ENCODE peak calls at places on chromosomes 2 and 18, in nine cellular contexts. One of them, this sample, is unnamed.

GRCh38 chr2:19911799-19912509 is 10.2 kb upstream of the TTC32 start:
- DNase-seq in EL: peak; percentile 98
- DNase-seq in NCI-H774: no peak
- DNase-seq in hypothalamus: no peak
- DNase-seq in fibroblast of lung: peak; percentile 97
- DNase-seq in AG08395: peak; percentile 70
- DNase-seq in activated CD8-positive, alpha-beta memory T cell treated with anti-CD3 and anti-CD28 coated beads, Interleukin-2, amount 50 U/mL, for 4 hours: no peak
- DNase-seq in stimulated activated CD8-positive, alpha-beta memory T cell treated with anti-CD3 and anti-CD28 coated beads, Interleukin-7, amount 100 ng/mL, for 24 hours: no peak
- DNase-seq in amniotic epithelial cell: peak; percentile 38
- DNase-seq in this sample: peak; percentile 66

GRCh38 chr2:183193904-183194303 is 69.7 kb downstream of the NUP35 start:
- DNase-seq in fibroblast of lung: no peak
- DNase-seq in stimulated activated CD8-positive, alpha-beta memory T cell treated with anti-CD3 and anti-CD28 coated beads, Interleukin-7, amount 100 ng/mL, for 24 hours: no peak
- DNase-seq in hypothalamus: no peak
- DNase-seq in activated CD8-positive, alpha-beta memory T cell treated with anti-CD3 and anti-CD28 coated beads, Interleukin-2, amount 50 U/mL, for 4 hours: no peak
- DNase-seq in amniotic epithelial cell: no peak
- DNase-seq in NCI-H774: no peak
- DNase-seq in EL: no peak
- DNase-seq in AG08395: no peak
- DNase-seq in this sample: no peak

GRCh38 chr2:159890945-159891588 is 93.1 kb upstream of the CD302 start:
- DNase-seq in AG08395: no peak
- DNase-seq in fibroblast of lung: no peak
- DNase-seq in amniotic epithelial cell: no peak
- DNase-seq in NCI-H774: no peak
- DNase-seq in EL: no peak
- DNase-seq in stimulated activated CD8-positive, alpha-beta memory T cell treated with anti-CD3 and anti-CD28 coated beads, Interleukin-7, amount 100 ng/mL, for 24 hours: no peak
- DNase-seq in hypothalamus: no peak
- DNase-seq in activated CD8-positive, alpha-beta memory T cell treated with anti-CD3 and anti-CD28 coated beads, Interleukin-2, amount 50 U/mL, for 4 hours: no peak
- DNase-seq in this sample: no peak

GRCh38 chr2:1715184-1716012 is 28.9 kb downstream of the PXDN start:
- DNase-seq in NCI-H774: peak; percentile 94
- DNase-seq in EL: no peak
- DNase-seq in stimulated activated CD8-positive, alpha-beta memory T cell treated with anti-CD3 and anti-CD28 coated beads, Interleukin-7, amount 100 ng/mL, for 24 hours: no peak
- DNase-seq in amniotic epithelial cell: no peak
- DNase-seq in hypothalamus: no peak
- DNase-seq in activated CD8-positive, alpha-beta memory T cell treated with anti-CD3 and anti-CD28 coated beads, Interleukin-2, amount 50 U/mL, for 4 hours: no peak
- DNase-seq in AG08395: peak; percentile 60
- DNase-seq in fibroblast of lung: no peak
- DNase-seq in this sample: peak; percentile 67

GRCh38 chr2:233051241-233052149 is 8.6 kb upstream of the INPP5D start:
- DNase-seq in activated CD8-positive, alpha-beta memory T cell treated with anti-CD3 and anti-CD28 coated beads, Interleukin-2, amount 50 U/mL, for 4 hours: no peak
- DNase-seq in NCI-H774: no peak
- DNase-seq in EL: peak; percentile 67
- DNase-seq in fibroblast of lung: peak; percentile 83
- DNase-seq in stimulated activated CD8-positive, alpha-beta memory T cell treated with anti-CD3 and anti-CD28 coated beads, Interleukin-7, amount 100 ng/mL, for 24 hours: no peak
- DNase-seq in amniotic epithelial cell: peak; percentile 54
- DNase-seq in hypothalamus: no peak
- DNase-seq in AG08395: peak; percentile 53
- DNase-seq in this sample: peak; percentile 81

GRCh38 chr18:6405237-6406074 is 9.3 kb downstream of the L3MBTL4 start:
- DNase-seq in NCI-H774: no peak
- DNase-seq in hypothalamus: no peak
- DNase-seq in stimulated activated CD8-positive, alpha-beta memory T cell treated with anti-CD3 and anti-CD28 coated beads, Interleukin-7, amount 100 ng/mL, for 24 hours: no peak
- DNase-seq in EL: no peak
- DNase-seq in fibroblast of lung: peak; percentile 23
- DNase-seq in amniotic epithelial cell: no peak
- DNase-seq in AG08395: no peak
- DNase-seq in activated CD8-positive, alpha-beta memory T cell treated with anti-CD3 and anti-CD28 coated beads, Interleukin-2, amount 50 U/mL, for 4 hours: no peak
- DNase-seq in this sample: no peak

GRCh38 chr18:2627821-2628276 is 27.7 kb upstream of the SMCHD1 start:
- DNase-seq in stimulated activated CD8-positive, alpha-beta memory T cell treated with anti-CD3 and anti-CD28 coated beads, Interleukin-7, amount 100 ng/mL, for 24 hours: no peak
- DNase-seq in activated CD8-positive, alpha-beta memory T cell treated with anti-CD3 and anti-CD28 coated beads, Interleukin-2, amount 50 U/mL, for 4 hours: no peak
- DNase-seq in amniotic epithelial cell: peak; percentile 31
- DNase-seq in NCI-H774: no peak
- DNase-seq in fibroblast of lung: peak; percentile 24
- DNase-seq in EL: peak; percentile 27
- DNase-seq in AG08395: peak; percentile 10
- DNase-seq in hypothalamus: no peak
- DNase-seq in this sample: no peak

GRCh38 chr2:196259507-196260481 is 88.4 kb upstream of the STK17B start:
- DNase-seq in stimulated activated CD8-positive, alpha-beta memory T cell treated with anti-CD3 and anti-CD28 coated beads, Interleukin-7, amount 100 ng/mL, for 24 hours: no peak
- DNase-seq in AG08395: no peak
- DNase-seq in NCI-H774: no peak
- DNase-seq in hypothalamus: no peak
- DNase-seq in activated CD8-positive, alpha-beta memory T cell treated with anti-CD3 and anti-CD28 coated beads, Interleukin-2, amount 50 U/mL, for 4 hours: peak; percentile 22
- DNase-seq in fibroblast of lung: peak; percentile 98
- DNase-seq in amniotic epithelial cell: peak; percentile 100
- DNase-seq in EL: peak; percentile 81
- DNase-seq in this sample: peak; percentile 72

GRCh38 chr2:197113221-197113831 is 186.8 kb upstream of the PGAP1 start:
- DNase-seq in amniotic epithelial cell: peak; percentile 36
- DNase-seq in AG08395: peak; percentile 33
- DNase-seq in NCI-H774: no peak
- DNase-seq in activated CD8-positive, alpha-beta memory T cell treated with anti-CD3 and anti-CD28 coated beads, Interleukin-2, amount 50 U/mL, for 4 hours: no peak
- DNase-seq in hypothalamus: no peak
- DNase-seq in stimulated activated CD8-positive, alpha-beta memory T cell treated with anti-CD3 and anti-CD28 coated beads, Interleukin-7, amount 100 ng/mL, for 24 hours: no peak
- DNase-seq in EL: peak; percentile 31
- DNase-seq in fibroblast of lung: peak; percentile 34
- DNase-seq in this sample: peak; percentile 86

GRCh38 chr18:634551-635045 is 22.9 kb upstream of the TYMS start:
- DNase-seq in activated CD8-positive, alpha-beta memory T cell treated with anti-CD3 and anti-CD28 coated beads, Interleukin-2, amount 50 U/mL, for 4 hours: no peak
- DNase-seq in NCI-H774: no peak
- DNase-seq in stimulated activated CD8-positive, alpha-beta memory T cell treated with anti-CD3 and anti-CD28 coated beads, Interleukin-7, amount 100 ng/mL, for 24 hours: no peak
- DNase-seq in amniotic epithelial cell: no peak
- DNase-seq in hypothalamus: no peak
- DNase-seq in EL: peak; percentile 59
- DNase-seq in AG08395: no peak
- DNase-seq in fibroblast of lung: no peak
- DNase-seq in this sample: no peak

GRCh38 chr2:177983183-177983788 is 89.3 kb downstream of the PDE11A start:
- DNase-seq in stimulated activated CD8-positive, alpha-beta memory T cell treated with anti-CD3 and anti-CD28 coated beads, Interleukin-7, amount 100 ng/mL, for 24 hours: no peak
- DNase-seq in fibroblast of lung: peak; percentile 59
- DNase-seq in AG08395: peak; percentile 69
- DNase-seq in hypothalamus: no peak
- DNase-seq in activated CD8-positive, alpha-beta memory T cell treated with anti-CD3 and anti-CD28 coated beads, Interleukin-2, amount 50 U/mL, for 4 hours: no peak
- DNase-seq in NCI-H774: peak; percentile 51
- DNase-seq in amniotic epithelial cell: peak; percentile 63
- DNase-seq in EL: peak; percentile 62
- DNase-seq in this sample: no peak

GRCh38 chr18:76490701-76491171 is 4.3 kb downstream of the ZNF516 start:
- DNase-seq in stimulated activated CD8-positive, alpha-beta memory T cell treated with anti-CD3 and anti-CD28 coated beads, Interleukin-7, amount 100 ng/mL, for 24 hours: no peak
- DNase-seq in EL: peak; percentile 47
- DNase-seq in NCI-H774: peak; percentile 11
- DNase-seq in AG08395: no peak
- DNase-seq in fibroblast of lung: peak; percentile 30
- DNase-seq in hypothalamus: no peak
- DNase-seq in amniotic epithelial cell: no peak
- DNase-seq in activated CD8-positive, alpha-beta memory T cell treated with anti-CD3 and anti-CD28 coated beads, Interleukin-2, amount 50 U/mL, for 4 hours: peak; percentile 63
- DNase-seq in this sample: peak; percentile 85

GRCh38 chr2:2564300-2565085 is 233.4 kb upstream of the MYT1L start:
- DNase-seq in amniotic epithelial cell: no peak
- DNase-seq in EL: no peak
- DNase-seq in hypothalamus: no peak
- DNase-seq in stimulated activated CD8-positive, alpha-beta memory T cell treated with anti-CD3 and anti-CD28 coated beads, Interleukin-7, amount 100 ng/mL, for 24 hours: no peak
- DNase-seq in AG08395: no peak
- DNase-seq in activated CD8-positive, alpha-beta memory T cell treated with anti-CD3 and anti-CD28 coated beads, Interleukin-2, amount 50 U/mL, for 4 hours: no peak
- DNase-seq in fibroblast of lung: no peak
- DNase-seq in NCI-H774: no peak
- DNase-seq in this sample: no peak

GRCh38 chr2:138447889-138448570 is 53.5 kb upstream of the SPOPL start:
- DNase-seq in stimulated activated CD8-positive, alpha-beta memory T cell treated with anti-CD3 and anti-CD28 coated beads, Interleukin-7, amount 100 ng/mL, for 24 hours: no peak
- DNase-seq in EL: no peak
- DNase-seq in amniotic epithelial cell: no peak
- DNase-seq in fibroblast of lung: no peak
- DNase-seq in hypothalamus: no peak
- DNase-seq in activated CD8-positive, alpha-beta memory T cell treated with anti-CD3 and anti-CD28 coated beads, Interleukin-2, amount 50 U/mL, for 4 hours: no peak
- DNase-seq in AG08395: no peak
- DNase-seq in NCI-H774: no peak
- DNase-seq in this sample: no peak

GRCh38 chr2:149375801-149376349 is 45.5 kb downstream of the LYPD6 start:
- DNase-seq in AG08395: peak; percentile 55
- DNase-seq in NCI-H774: no peak
- DNase-seq in hypothalamus: no peak
- DNase-seq in fibroblast of lung: peak; percentile 91
- DNase-seq in activated CD8-positive, alpha-beta memory T cell treated with anti-CD3 and anti-CD28 coated beads, Interleukin-2, amount 50 U/mL, for 4 hours: no peak
- DNase-seq in amniotic epithelial cell: peak; percentile 89
- DNase-seq in stimulated activated CD8-positive, alpha-beta memory T cell treated with anti-CD3 and anti-CD28 coated beads, Interleukin-7, amount 100 ng/mL, for 24 hours: no peak
- DNase-seq in EL: peak; percentile 33
- DNase-seq in this sample: no peak

GRCh38 chr2:29449499-29449898 is 334.3 kb downstream of the CLIP4 start:
- DNase-seq in AG08395: no peak
- DNase-seq in NCI-H774: no peak
- DNase-seq in stimulated activated CD8-positive, alpha-beta memory T cell treated with anti-CD3 and anti-CD28 coated beads, Interleukin-7, amount 100 ng/mL, for 24 hours: no peak
- DNase-seq in hypothalamus: no peak
- DNase-seq in fibroblast of lung: no peak
- DNase-seq in EL: no peak
- DNase-seq in amniotic epithelial cell: no peak
- DNase-seq in activated CD8-positive, alpha-beta memory T cell treated with anti-CD3 and anti-CD28 coated beads, Interleukin-2, amount 50 U/mL, for 4 hours: no peak
- DNase-seq in this sample: no peak

GRCh38 chr2:8496617-8497016 is 185.2 kb upstream of the ID2 start:
- DNase-seq in EL: no peak
- DNase-seq in NCI-H774: no peak
- DNase-seq in hypothalamus: no peak
- DNase-seq in stimulated activated CD8-positive, alpha-beta memory T cell treated with anti-CD3 and anti-CD28 coated beads, Interleukin-7, amount 100 ng/mL, for 24 hours: no peak
- DNase-seq in fibroblast of lung: no peak
- DNase-seq in AG08395: no peak
- DNase-seq in amniotic epithelial cell: no peak
- DNase-seq in activated CD8-positive, alpha-beta memory T cell treated with anti-CD3 and anti-CD28 coated beads, Interleukin-2, amount 50 U/mL, for 4 hours: no peak
- DNase-seq in this sample: no peak

GRCh38 chr2:159516241-159516758 is 100.0 kb downstream of the BAZ2B start:
- DNase-seq in AG08395: peak; percentile 19
- DNase-seq in stimulated activated CD8-positive, alpha-beta memory T cell treated with anti-CD3 and anti-CD28 coated beads, Interleukin-7, amount 100 ng/mL, for 24 hours: no peak
- DNase-seq in NCI-H774: peak; percentile 92
- DNase-seq in EL: peak; percentile 2
- DNase-seq in fibroblast of lung: peak; percentile 52
- DNase-seq in hypothalamus: no peak
- DNase-seq in activated CD8-positive, alpha-beta memory T cell treated with anti-CD3 and anti-CD28 coated beads, Interleukin-2, amount 50 U/mL, for 4 hours: no peak
- DNase-seq in amniotic epithelial cell: peak; percentile 67
- DNase-seq in this sample: peak; percentile 29

GRCh38 chr2:88090446-88091283 is 23.0 kb downstream of the SMYD1 start:
- DNase-seq in fibroblast of lung: no peak
- DNase-seq in EL: no peak
- DNase-seq in hypothalamus: no peak
- DNase-seq in activated CD8-positive, alpha-beta memory T cell treated with anti-CD3 and anti-CD28 coated beads, Interleukin-2, amount 50 U/mL, for 4 hours: peak; percentile 63
- DNase-seq in stimulated activated CD8-positive, alpha-beta memory T cell treated with anti-CD3 and anti-CD28 coated beads, Interleukin-7, amount 100 ng/mL, for 24 hours: no peak
- DNase-seq in amniotic epithelial cell: no peak
- DNase-seq in AG08395: no peak
- DNase-seq in NCI-H774: no peak
- DNase-seq in this sample: no peak

GRCh38 chr2:179771791-179772190 is 89.6 kb downstream of the ZNF385B start:
- DNase-seq in NCI-H774: no peak
- DNase-seq in activated CD8-positive, alpha-beta memory T cell treated with anti-CD3 and anti-CD28 coated beads, Interleukin-2, amount 50 U/mL, for 4 hours: no peak
- DNase-seq in amniotic epithelial cell: no peak
- DNase-seq in fibroblast of lung: no peak
- DNase-seq in EL: no peak
- DNase-seq in hypothalamus: no peak
- DNase-seq in stimulated activated CD8-positive, alpha-beta memory T cell treated with anti-CD3 and anti-CD28 coated beads, Interleukin-7, amount 100 ng/mL, for 24 hours: no peak
- DNase-seq in AG08395: no peak
- DNase-seq in this sample: no peak

GRCh38 chr2:172484253-172484652 is 56.9 kb downstream of the ITGA6 start:
- DNase-seq in EL: peak; percentile 22
- DNase-seq in NCI-H774: no peak
- DNase-seq in fibroblast of lung: peak; percentile 14
- DNase-seq in stimulated activated CD8-positive, alpha-beta memory T cell treated with anti-CD3 and anti-CD28 coated beads, Interleukin-7, amount 100 ng/mL, for 24 hours: no peak
- DNase-seq in activated CD8-positive, alpha-beta memory T cell treated with anti-CD3 and anti-CD28 coated beads, Interleukin-2, amount 50 U/mL, for 4 hours: no peak
- DNase-seq in AG08395: peak; percentile 42
- DNase-seq in hypothalamus: no peak
- DNase-seq in amniotic epithelial cell: peak; percentile 23
- DNase-seq in this sample: no peak

GRCh38 chr2:240962371-240963064 is 35.9 kb upstream of the SNED1 start:
- DNase-seq in AG08395: peak; percentile 30
- DNase-seq in hypothalamus: no peak
- DNase-seq in fibroblast of lung: no peak
- DNase-seq in amniotic epithelial cell: peak; percentile 35
- DNase-seq in activated CD8-positive, alpha-beta memory T cell treated with anti-CD3 and anti-CD28 coated beads, Interleukin-2, amount 50 U/mL, for 4 hours: no peak
- DNase-seq in stimulated activated CD8-positive, alpha-beta memory T cell treated with anti-CD3 and anti-CD28 coated beads, Interleukin-7, amount 100 ng/mL, for 24 hours: no peak
- DNase-seq in NCI-H774: no peak
- DNase-seq in EL: no peak
- DNase-seq in this sample: peak; percentile 94

GRCh38 chr2:136238552-136239346 is 120.8 kb upstream of the CXCR4 start:
- DNase-seq in activated CD8-positive, alpha-beta memory T cell treated with anti-CD3 and anti-CD28 coated beads, Interleukin-2, amount 50 U/mL, for 4 hours: peak; percentile 31
- DNase-seq in EL: peak; percentile 49
- DNase-seq in NCI-H774: no peak
- DNase-seq in amniotic epithelial cell: peak; percentile 24
- DNase-seq in fibroblast of lung: peak; percentile 69
- DNase-seq in hypothalamus: no peak
- DNase-seq in stimulated activated CD8-positive, alpha-beta memory T cell treated with anti-CD3 and anti-CD28 coated beads, Interleukin-7, amount 100 ng/mL, for 24 hours: no peak
- DNase-seq in AG08395: peak; percentile 6
- DNase-seq in this sample: no peak

This sample was measured in osteoblast.